ENCODE peak calls at places on chromosomes 6 and 20, in nine cellular contexts. Z is mammary epithelial cell, W is heart right ventricle, X is mesendoderm, H is transverse colon, T is body of pancreas, M is HCT116, J is RWPE1, S is AG04450. R is an unnamed sample.

GRCh38 chr20:11001767-11002540 is 328.2 kb upstream of the JAG1 start:
- DNase-seq in H (no peak), X (peak), J (peak), Z (peak), M (peak), W (peak), S (no peak), T (no peak), R (peak)

GRCh38 chr6:100553243-100553642 is 88.5 kb upstream of the SIM1 start:
- DNase-seq in M (no peak), H (no peak), T (no peak), S (no peak), X (peak), W (no peak), Z (no peak), J (no peak), R (no peak)

GRCh38 chr6:90466191-90466940 is 120.5 kb downstream of the MAP3K7 start:
- DNase-seq in Z (peak), W (no peak), J (no peak), X (peak), H (no peak), S (no peak), T (no peak), M (no peak), R (no peak)

GRCh38 chr6:11036977-11037430 is 7.1 kb downstream of the ELOVL2 start:
- DNase-seq in H (no peak), X (no peak), M (no peak), S (no peak), T (no peak), J (no peak), Z (no peak), W (no peak), R (no peak)

GRCh38 chr6:130485870-130486269 is 120.1 kb downstream of the TMEM200A start:
- DNase-seq in M (no peak), X (no peak), W (no peak), H (no peak), S (no peak), Z (no peak), J (no peak), T (no peak), R (no peak)

GRCh38 chr6:64737418-64737817 is 969.6 kb downstream of the EYS start:
- DNase-seq in J (no peak), W (no peak), S (no peak), X (no peak), T (no peak), M (no peak), H (no peak), Z (no peak), R (no peak)

GRCh38 chr6:127475135-127475822 is 16.1 kb upstream of the KIAA0408 start:
- DNase-seq in H (no peak), J (no peak), M (no peak), T (no peak), X (no peak), S (no peak), W (no peak), Z (no peak), R (no peak)

GRCh38 chr6:130697661-130698535 is 129.3 kb upstream of the SMLR1 start:
- DNase-seq in J (peak), H (peak), W (no peak), X (peak), M (peak), Z (peak), S (peak), T (peak), R (no peak)

GRCh38 chr20:5729348-5729747 is 20.9 kb upstream of the SHLD1 start:
- DNase-seq in W (no peak), Z (no peak), S (peak), J (no peak), X (no peak), H (no peak), T (no peak), M (no peak), R (no peak)

GRCh38 chr6:153989989-153990388 is 49.1 kb upstream of the OPRM1 start:
- DNase-seq in J (no peak), W (no peak), X (no peak), T (no peak), M (no peak), Z (no peak), S (no peak), H (no peak), R (no peak)

GRCh38 chr6:33683051-33683571 is 28.4 kb downstream of the UQCC2 start:
- DNase-seq in S (no peak), X (no peak), H (no peak), W (no peak), M (no peak), Z (no peak), J (no peak), T (no peak), R (no peak)

GRCh38 chr6:117829594-117830319 is 77.3 kb upstream of the SLC35F1 start:
- DNase-seq in S (no peak), X (peak), H (no peak), J (peak), T (peak), M (peak), Z (peak), W (no peak), R (no peak)

GRCh38 chr6:15380354-15380753 is 134.5 kb downstream of the JARID2 start:
- DNase-seq in S (no peak), X (no peak), Z (no peak), J (no peak), H (no peak), M (no peak), T (no peak), W (no peak), R (no peak)

DNA sequence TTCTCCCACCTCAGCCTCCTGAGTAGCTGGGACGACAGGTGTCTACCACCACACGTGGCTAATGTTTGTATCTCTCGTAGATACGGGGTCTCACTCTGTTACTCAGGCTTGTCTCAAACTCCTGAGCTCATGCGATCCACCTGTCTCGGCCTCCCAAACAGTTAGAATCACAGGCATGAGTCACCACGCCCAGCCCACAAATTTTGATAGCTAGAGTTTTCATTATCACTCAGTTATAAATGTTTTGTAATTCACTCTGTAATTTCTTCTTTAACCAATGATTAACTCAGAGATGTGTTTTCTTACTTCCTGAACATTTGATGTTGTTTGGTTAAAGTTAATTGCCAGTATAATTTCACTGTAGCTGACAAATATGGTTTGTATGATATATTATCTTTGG is 249.3 kb downstream of the SMOC2 start:
- DNase-seq in Z (no peak), T (no peak), J (no peak), W (no peak), X (no peak), S (no peak), M (no peak), H (peak), R (no peak)
- H3K27ac ChIP-seq in Z (no peak), T (no peak), J (no peak), W (no peak), X (no peak), S (no peak), M (no peak), H (no peak), R (no peak)

GRCh38 chr6:142845143-142845571 is 99.8 kb downstream of the HIVEP2 start:
- DNase-seq in H (no peak), S (no peak), X (no peak), J (no peak), T (no peak), Z (peak), M (no peak), W (no peak), R (no peak)
- H3K27ac ChIP-seq in H (peak), S (no peak), X (peak), J (peak), T (peak), Z (peak), M (peak), W (peak), R (peak)

GRCh38 chr6:157568702-157569101 is 187.7 kb downstream of the ZDHHC14 start:
- DNase-seq in S (no peak), T (no peak), J (no peak), M (no peak), Z (no peak), H (no peak), X (no peak), W (no peak), R (no peak)
- H3K27ac ChIP-seq in S (no peak), T (no peak), J (no peak), M (no peak), Z (no peak), H (no peak), X (no peak), W (no peak), R (no peak)

DNA sequence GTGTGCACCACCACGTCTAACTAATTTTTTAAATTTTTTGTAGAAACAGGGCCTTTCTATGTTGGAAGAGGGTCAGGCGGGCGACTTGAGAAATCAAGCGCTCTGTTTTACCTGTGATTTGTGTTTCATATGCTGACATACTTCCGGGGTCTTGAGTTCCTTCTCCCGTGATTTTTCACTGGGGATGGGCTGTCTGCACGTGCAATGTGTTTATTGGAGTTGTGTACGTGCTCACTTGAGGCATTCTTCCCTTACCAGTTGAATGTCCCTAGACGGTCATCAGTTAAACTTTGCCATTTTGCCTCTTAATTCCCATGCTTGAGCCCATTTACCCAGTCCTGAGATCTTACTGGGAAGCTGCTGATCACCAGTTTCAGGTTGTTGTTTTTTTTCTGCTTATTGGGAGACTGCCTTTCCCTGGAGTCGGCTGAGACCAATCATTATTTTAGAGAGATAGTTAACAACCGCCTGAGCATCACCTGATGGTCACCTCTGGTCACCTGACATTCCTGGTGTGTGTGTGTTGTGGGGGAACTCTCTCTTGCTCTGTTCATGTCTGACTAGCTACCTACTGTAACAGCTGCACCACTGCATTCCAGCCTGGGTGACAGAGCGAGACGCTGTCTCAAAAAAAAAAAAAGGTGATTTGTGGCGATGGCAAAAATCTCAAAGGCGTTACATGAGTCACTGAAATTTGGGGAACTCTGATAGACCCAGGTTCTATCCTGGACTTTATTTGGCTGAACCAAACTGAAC is 34.8 kb upstream of the NCOA3 start:
- DNase-seq in M (no peak), J (no peak), X (no peak), H (no peak), Z (no peak), W (no peak), T (no peak), S (no peak), R (no peak)
- H3K27ac ChIP-seq in M (no peak), J (no peak), X (no peak), H (no peak), Z (no peak), W (no peak), T (no peak), S (no peak), R (no peak)

GRCh38 chr6:29734046-29735018 is 11.1 kb downstream of the HLA-F start:
- DNase-seq in T (no peak), Z (peak), J (peak), M (no peak), W (no peak), X (no peak), H (no peak), S (no peak), R (no peak)
- H3K27ac ChIP-seq in T (no peak), Z (no peak), J (no peak), M (no peak), W (no peak), X (no peak), H (no peak), S (no peak), R (no peak)

DNA sequence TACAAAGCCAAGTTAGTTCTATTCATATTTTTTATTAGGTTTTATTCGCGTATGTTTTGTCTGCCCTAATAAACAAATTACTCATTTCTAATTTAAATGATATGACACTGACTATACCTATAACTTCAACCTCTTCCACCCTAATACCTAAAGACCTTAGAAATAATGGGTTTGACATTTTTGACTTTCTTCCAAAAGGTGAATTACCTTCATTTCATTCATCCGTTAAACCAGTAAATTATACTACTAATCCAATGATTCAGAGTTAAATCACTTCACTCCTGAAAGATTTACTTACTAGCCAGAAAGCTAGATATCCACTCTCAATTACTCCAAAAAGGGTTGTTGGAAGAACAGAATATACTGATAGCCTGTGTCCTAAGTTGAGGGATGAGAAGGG is 5.2 kb downstream of the MRPS10 start:
- DNase-seq in Z (no peak), M (no peak), T (no peak), H (no peak), J (peak), S (no peak), W (no peak), X (no peak), R (no peak)
- H3K27ac ChIP-seq in Z (no peak), M (no peak), T (no peak), H (no peak), J (no peak), S (no peak), W (no peak), X (no peak), R (no peak)

GRCh38 chr6:97052152-97052787 is 127.7 kb downstream of the KLHL32 start:
- DNase-seq in J (no peak), W (no peak), M (no peak), T (no peak), Z (no peak), S (no peak), X (no peak), H (no peak), R (no peak)
- H3K27ac ChIP-seq in J (no peak), W (no peak), M (no peak), T (no peak), Z (no peak), S (no peak), X (no peak), H (no peak), R (no peak)

GRCh38 chr6:46648869-46649488 is 3.6 kb downstream of the CYP39A1 start:
- DNase-seq in T (no peak), W (no peak), S (no peak), H (no peak), J (peak), X (no peak), Z (peak), M (peak), R (no peak)
- H3K27ac ChIP-seq in T (no peak), W (no peak), S (no peak), H (no peak), J (no peak), X (no peak), Z (no peak), M (no peak), R (no peak)

DNA sequence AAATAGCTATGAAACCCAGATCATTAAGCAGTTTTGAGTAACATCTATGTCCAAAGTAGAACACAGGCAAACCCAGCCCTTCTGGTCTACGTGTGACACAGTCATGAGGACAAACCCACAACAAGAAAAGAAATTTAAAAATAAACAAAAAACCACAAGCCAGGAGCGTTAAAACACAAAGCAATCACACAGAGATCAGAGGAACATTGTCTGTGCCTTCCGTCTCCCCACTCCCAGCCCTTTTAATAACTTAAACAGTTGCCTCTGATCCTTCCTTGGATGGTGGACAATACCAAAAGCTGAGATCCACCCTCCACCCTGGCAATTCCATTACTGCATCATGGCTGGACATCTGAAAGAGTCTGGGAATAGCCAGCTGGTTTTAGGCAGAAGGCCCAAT is 15.6 kb upstream of the LAMA4 start:
- DNase-seq in S (no peak), H (no peak), W (no peak), T (no peak), M (no peak), Z (no peak), J (no peak), X (no peak), R (no peak)
- H3K27ac ChIP-seq in S (no peak), H (no peak), W (peak), T (no peak), M (no peak), Z (no peak), J (no peak), X (no peak), R (no peak)

GRCh38 chr6:7546383-7546782 is 4.9 kb downstream of the DSP start:
- DNase-seq in X (no peak), S (no peak), M (no peak), Z (no peak), J (no peak), T (no peak), W (no peak), H (no peak), R (no peak)
- H3K27ac ChIP-seq in X (no peak), S (no peak), M (no peak), Z (peak), J (no peak), T (peak), W (no peak), H (peak), R (no peak)